ENCODE peak calls at places on chromosome 14, in four cellular contexts. V is frontal cortex, M is iPS DF 19.7, Z is AG09319. D is an unnamed sample.

GRCh38 chr14:53278602-53279506 is 125.7 kb upstream of the DDHD1 start:
- DNase-seq in Z (no peak), V (no peak), M (no peak), D (no peak)

GRCh38 chr14:85459361-85459760 is 70.6 kb upstream of the FLRT2 start:
- DNase-seq in V (no peak), M (no peak), Z (no peak), D (no peak)

GRCh38 chr14:37936971-37937370 is 270.7 kb upstream of the SSTR1 start:
- DNase-seq in M (no peak), V (no peak), Z (no peak), D (no peak)

GRCh38 chr14:91681893-91682563 is 49.9 kb downstream of the CATSPERB start:
- DNase-seq in Z (no peak), M (no peak), V (no peak), D (no peak)

GRCh38 chr14:98886982-98887381 is 385.0 kb downstream of the BCL11B start:
- DNase-seq in M (no peak), Z (no peak), V (no peak), D (no peak)

GRCh38 chr14:75542585-75543091 is 20.4 kb downstream of the BATF start:
- DNase-seq in Z (peak), V (peak), M (no peak), D (no peak)

GRCh38 chr14:51824191-51824590 is 36.2 kb upstream of the GNG2 start:
- DNase-seq in V (no peak), Z (no peak), M (no peak), D (no peak)

GRCh38 chr14:23302290-23303225 is at the start of gene PPP1R3E:
- DNase-seq in Z (no peak), V (peak), M (no peak), D (peak)

GRCh38 chr14:58501214-58501816 is 73.8 kb downstream of the KIAA0586 start:
- DNase-seq in M (peak), V (peak), Z (peak), D (peak)

GRCh38 chr14:44369401-44370123 is 137.5 kb downstream of the FSCB start:
- DNase-seq in M (no peak), Z (no peak), V (no peak), D (no peak)

GRCh38 chr14:21868442-21869046 is 194.9 kb upstream of the OR4E1 start:
- DNase-seq in M (peak), Z (no peak), V (peak), D (peak)

GRCh38 chr14:101465795-101466448 is 95.4 kb upstream of the DIO3 start:
- DNase-seq in Z (no peak), M (no peak), V (no peak), D (no peak)

GRCh38 chr14:48703728-48704467 is 882.3 kb downstream of the RPS29 start:
- DNase-seq in V (no peak), M (no peak), Z (no peak), D (no peak)

GRCh38 chr14:36429692-36430091 is 90.3 kb downstream of the NKX2-1 start:
- DNase-seq in V (no peak), M (no peak), Z (no peak), D (no peak)

GRCh38 chr14:101835166-101835557 is 73.7 kb downstream of the PPP2R5C start:
- DNase-seq in Z (no peak), V (no peak), M (no peak), D (no peak)

GRCh38 chr14:20469242-20469889 is at the start of gene PNP:
- DNase-seq in M (peak), Z (peak), V (peak), D (peak)